ENCODE peak calls at places on chromosomes 1 and 21, in eight cellular contexts. Z is BJ; A is bronchial epithelial cell; X is PC-3; Y is IMR-90; O is left ventricle myocardium inferior; B is CD8-positive, alpha-beta T cell; E is cardiac muscle cell. W is an unnamed sample.

GRCh38 chr1:50419192-50419906 is 3.9 kb downstream of the DMRTA2 start:
- DNase-seq in X (no peak), Z (no peak), A (no peak), E (no peak), O (no peak), Y (no peak), B (no peak), W (no peak)

GRCh38 chr1:15950302-15950701 is 25.6 kb downstream of the ZBTB17 start:
- DNase-seq in O (no peak), X (no peak), Y (no peak), A (no peak), Z (no peak), E (no peak), B (no peak), W (no peak)

GRCh38 chr1:214377886-214378285 is 96.9 kb downstream of the SMYD2 start:
- DNase-seq in B (no peak), X (no peak), Y (peak), Z (peak), A (no peak), E (peak), O (no peak), W (peak)

GRCh38 chr1:86872086-86872485 is 41.8 kb downstream of the SELENOF start:
- DNase-seq in Z (no peak), O (no peak), Y (peak), X (peak), E (peak), B (no peak), A (no peak), W (peak)

GRCh38 chr21:36785615-36786014 is 86.7 kb downstream of the SIM2 start:
- DNase-seq in O (no peak), A (peak), X (no peak), B (no peak), E (no peak), Z (no peak), Y (peak), W (no peak)

GRCh38 chr1:23370270-23370743 is 671 bp upstream of the ZNF436 start:
- DNase-seq in B (no peak), Y (no peak), X (no peak), Z (no peak), O (no peak), A (no peak), E (peak), W (peak)

GRCh38 chr1:94969137-94969536 is 42.2 kb upstream of the CNN3 start:
- DNase-seq in A (no peak), Y (no peak), Z (no peak), O (no peak), B (no peak), E (no peak), X (no peak), W (no peak)

GRCh38 chr1:208254862-208255261 is 10.7 kb upstream of the PLXNA2 start:
- DNase-seq in Y (peak), B (no peak), X (no peak), E (peak), Z (peak), A (peak), O (no peak), W (peak)

GRCh38 chr1:86504130-86504479 is 35.4 kb downstream of the CLCA1 start:
- DNase-seq in Y (no peak), X (no peak), B (no peak), E (no peak), Z (no peak), A (no peak), O (no peak), W (no peak)

GRCh38 chr21:15408089-15408488 is 321.7 kb upstream of the USP25 start:
- DNase-seq in X (no peak), Z (no peak), B (no peak), O (no peak), A (no peak), E (no peak), Y (no peak), W (no peak)

GRCh38 chr1:54851406-54851805 is 35.6 kb downstream of the DHCR24 start:
- DNase-seq in O (no peak), B (no peak), Z (no peak), X (no peak), A (no peak), E (no peak), Y (no peak), W (no peak)

GRCh38 chr1:235943581-235944114 is 76.9 kb upstream of the LYST start:
- DNase-seq in X (peak), O (no peak), E (peak), B (no peak), A (peak), Y (peak), Z (peak), W (peak)

GRCh38 chr1:216929870-216930582 is 206.8 kb upstream of the ESRRG start:
- DNase-seq in Z (no peak), O (no peak), B (no peak), A (peak), X (peak), Y (peak), E (peak), W (no peak)

GRCh38 chr1:236868625-236869467 is 73.8 kb downstream of the MTR start:
- DNase-seq in Y (peak), E (peak), B (peak), X (peak), Z (no peak), A (peak), O (no peak), W (peak)

DNA sequence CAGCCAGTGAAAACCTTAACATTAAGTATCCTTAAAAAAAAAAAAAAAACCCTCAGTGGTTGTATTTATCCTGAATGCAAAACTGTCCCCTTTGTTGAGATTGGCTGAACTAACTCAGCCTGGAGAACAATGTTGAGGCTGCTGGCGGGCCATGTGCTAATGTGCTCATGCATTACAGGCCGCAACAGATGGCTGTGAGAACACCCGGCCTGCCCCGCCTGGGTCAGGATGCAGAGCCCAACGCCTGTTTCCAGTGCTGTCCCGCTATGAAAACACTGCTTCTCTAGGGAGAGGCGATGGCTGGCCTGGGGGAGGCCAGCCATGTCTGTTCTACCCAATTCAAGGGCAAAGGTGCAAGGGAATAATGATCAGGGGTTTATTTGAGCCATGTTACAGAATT is 13.8 kb downstream of the OLIG2 start:
- DNase-seq in Y (no peak), E (no peak), Z (no peak), A (no peak), X (no peak), B (no peak), O (no peak), W (no peak)
- TF ChIP-seq CTCF in Y (no peak), E (no peak), Z (no peak), A (no peak), X (no peak), B (no peak), O (no peak), W (no peak)

GRCh38 chr21:33075596-33076195 is 5.8 kb downstream of the OLIG1 start:
- DNase-seq in O (no peak), A (no peak), B (no peak), Z (no peak), X (no peak), E (no peak), Y (no peak), W (no peak)
- H3K4me3 ChIP-seq in O (no peak), A (no peak), B (no peak), Z (no peak), X (no peak), E (no peak), Y (no peak), W (no peak)

GRCh38 chr1:19582318-19582717 is 61.8 kb upstream of the NBL1 start:
- DNase-seq in E (no peak), Y (no peak), A (peak), X (peak), Z (no peak), B (peak), O (peak), W (no peak)
- TF ChIP-seq CTCF in E (peak), Y (peak), A (peak), X (peak), Z (peak), B (peak), O (peak), W (peak)

DNA sequence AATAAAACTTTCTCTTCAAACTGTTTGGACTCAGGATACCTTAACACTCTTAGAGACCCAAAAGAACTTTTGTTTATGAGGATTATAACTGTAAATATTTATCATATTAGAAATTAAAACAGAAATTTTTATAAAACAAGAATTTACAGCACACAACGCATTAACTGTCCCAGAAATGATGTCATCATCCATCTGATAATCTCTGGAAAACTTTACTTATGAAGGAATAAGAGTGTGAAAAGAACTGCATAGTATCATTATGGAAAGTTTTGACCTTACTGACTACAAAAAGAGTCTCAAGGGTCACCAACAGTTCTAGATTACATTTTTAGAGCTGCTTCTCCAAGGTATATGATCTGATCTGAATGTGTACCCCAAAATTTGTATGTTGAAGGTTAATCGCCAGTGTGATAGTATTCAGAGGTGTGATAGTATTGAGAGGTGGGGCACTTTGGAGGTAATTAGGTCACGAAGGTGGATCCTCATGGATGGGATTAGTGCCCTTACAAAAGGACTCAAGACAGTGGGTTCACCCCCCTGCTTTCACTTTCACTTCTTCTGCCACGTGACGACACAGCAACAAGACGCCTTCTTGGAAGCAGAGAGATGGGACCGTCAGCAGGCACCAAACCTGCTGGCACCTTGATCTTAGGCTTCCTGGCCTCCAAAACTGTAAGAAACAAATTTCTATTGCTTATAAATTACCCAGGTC is 95.7 kb upstream of the NR5A2 start:
- DNase-seq in X (peak), B (no peak), O (no peak), Z (no peak), Y (no peak), E (peak), A (no peak), W (peak)
- H3K4me3 ChIP-seq in X (peak), B (peak), O (no peak), Z (no peak), Y (no peak), E (no peak), A (no peak), W (peak)

GRCh38 chr21:31537872-31538576 is 121.5 kb upstream of the SOD1 start:
- DNase-seq in X (no peak), B (no peak), O (no peak), Y (no peak), E (no peak), A (no peak), Z (no peak), W (no peak)
- TF ChIP-seq CTCF in X (peak), B (no peak), O (no peak), Y (no peak), E (peak), A (no peak), Z (no peak), W (no peak)

GRCh38 chr21:45982758-45983731 is 1.5 kb downstream of the COL6A1 start:
- DNase-seq in B (no peak), Y (no peak), Z (no peak), E (no peak), X (peak), O (peak), A (no peak), W (no peak)
- H3K4me3 ChIP-seq in B (no peak), Y (peak), Z (peak), E (peak), X (peak), O (peak), A (no peak), W (peak)

GRCh38 chr1:18109756-18110597 is 2.4 kb downstream of the IGSF21 start:
- DNase-seq in Z (no peak), X (no peak), Y (no peak), E (no peak), A (no peak), O (peak), B (no peak), W (peak)
- TF ChIP-seq CTCF in Z (peak), X (peak), Y (no peak), E (no peak), A (peak), O (peak), B (no peak), W (no peak)

GRCh38 chr1:220681220-220681847 is 8.8 kb upstream of the C1orf115 start:
- DNase-seq in A (peak), X (peak), Y (no peak), E (no peak), Z (no peak), B (no peak), O (no peak), W (no peak)
- H3K4me3 ChIP-seq in A (no peak), X (peak), Y (no peak), E (no peak), Z (no peak), B (no peak), O (peak), W (peak)

W was measured in AG10803.